ENCODE peak calls at places on chromosomes 3 and 15, in seven cellular contexts. D, J, N, T, X, G and I are unnamed samples.

GRCh38 chr3:82020282-82020681 is 258.8 kb upstream of the GBE1 start:
- DNase-seq in T (no peak), G (no peak), X (no peak), N (no peak), D (no peak), J (no peak), I (no peak)

GRCh38 chr15:92140802-92141201 is 252.9 kb upstream of the ST8SIA2 start:
- DNase-seq in N (no peak), X (no peak), T (no peak), D (no peak), J (no peak), G (no peak), I (no peak)

GRCh38 chr3:50251220-50251619 is 15.2 kb downstream of the GNAI2 start:
- DNase-seq in D (peak), J (peak), N (no peak), G (no peak), X (no peak), T (no peak), I (no peak)

GRCh38 chr3:48086736-48087470 is 70.7 kb upstream of the MAP4 start:
- DNase-seq in D (no peak), N (no peak), J (no peak), G (no peak), T (no peak), X (no peak), I (peak)

GRCh38 chr3:129439381-129439816 is 349 bp downstream of the MBD4 start:
- DNase-seq in G (peak), X (peak), T (peak), N (no peak), D (peak), J (peak), I (peak)

GRCh38 chr15:40290540-40291087 is 7.8 kb upstream of the ANKRD63 start:
- DNase-seq in J (no peak), T (no peak), N (no peak), D (no peak), X (no peak), G (no peak), I (no peak)

GRCh38 chr15:40103124-40103858 is 5.4 kb downstream of the BMF start:
- DNase-seq in X (no peak), T (no peak), D (peak), G (no peak), N (peak), J (peak), I (no peak)

GRCh38 chr3:123687286-123687685 is 102.4 kb upstream of the HACD2 start:
- DNase-seq in G (no peak), T (no peak), N (no peak), X (no peak), D (no peak), J (no peak), I (peak)

GRCh38 chr3:12503126-12503952 is 19.1 kb downstream of the TSEN2 start:
- DNase-seq in X (no peak), N (no peak), T (no peak), G (no peak), D (peak), J (no peak), I (no peak)

GRCh38 chr3:159775372-159775961 is 213.2 kb upstream of the IL12A start:
- DNase-seq in T (no peak), D (peak), J (peak), N (peak), X (no peak), G (no peak), I (no peak)